ENCODE peak calls at places on chromosome 11, in nine cellular contexts. R, U, N, W, G, M, J, E and Q are unnamed samples.

GRCh38 chr11:34345991-34346480 is 11.8 kb downstream of the ABTB2 start:
- DNase-seq in R (no peak), U (no peak), N (no peak), W (no peak), G (no peak), M (no peak), J (no peak), E (peak), Q (peak)

GRCh38 chr11:95567685-95568084 is 221.9 kb downstream of the FAM76B start:
- DNase-seq in R (no peak), U (peak), N (no peak), W (no peak), G (no peak), M (no peak), J (no peak), E (no peak), Q (peak)

GRCh38 chr11:36427079-36427478 is 83.0 kb downstream of the TRAF6 start:
- DNase-seq in R (no peak), U (no peak), N (no peak), W (no peak), G (no peak), M (no peak), J (no peak), E (no peak), Q (no peak)

GRCh38 chr11:73399159-73400090 is 23.2 kb downstream of the RELT start:
- DNase-seq in R (no peak), U (no peak), N (no peak), W (no peak), G (no peak), M (no peak), J (no peak), E (peak), Q (no peak)

GRCh38 chr11:124086447-124086846 is 28.8 kb upstream of the VWA5A start:
- DNase-seq in R (peak), U (no peak), N (no peak), W (no peak), G (peak), M (no peak), J (peak), E (no peak), Q (peak)

GRCh38 chr11:76543006-76543703 is 98.3 kb downstream of the EMSY start:
- DNase-seq in R (no peak), U (no peak), N (no peak), W (no peak), G (no peak), M (no peak), J (no peak), E (no peak), Q (no peak)

GRCh38 chr11:13160745-13161144 is 116.8 kb upstream of the BMAL1 start:
- DNase-seq in R (no peak), U (no peak), N (no peak), W (no peak), G (no peak), M (peak), J (no peak), E (no peak), Q (no peak)

GRCh38 chr11:88979641-88980040 is 86.1 kb downstream of the GRM5 start:
- DNase-seq in R (no peak), U (no peak), N (no peak), W (no peak), G (no peak), M (no peak), J (no peak), E (no peak), Q (peak)

GRCh38 chr11:122317337-122317736 is 201.3 kb upstream of the BLID start:
- DNase-seq in R (no peak), U (peak), N (no peak), W (no peak), G (no peak), M (no peak), J (peak), E (peak), Q (peak)

GRCh38 chr11:130179396-130180306 is 20.1 kb downstream of the ST14 start:
- DNase-seq in R (no peak), U (no peak), N (no peak), W (no peak), G (peak), M (no peak), J (peak), E (no peak), Q (no peak)

GRCh38 chr11:105862736-105863367 is 159.2 kb downstream of the MSANTD4 start:
- DNase-seq in R (peak), U (peak), N (no peak), W (no peak), G (no peak), M (peak), J (peak), E (peak), Q (peak)

GRCh38 chr11:8948901-8949300 is 6.1 kb upstream of the ASCL3 start:
- DNase-seq in R (no peak), U (no peak), N (no peak), W (no peak), G (no peak), M (no peak), J (no peak), E (no peak), Q (no peak)

GRCh38 chr11:103681855-103682254 is 354.6 kb upstream of the DDI1 start:
- DNase-seq in R (no peak), U (no peak), N (no peak), W (no peak), G (no peak), M (no peak), J (no peak), E (no peak), Q (no peak)

GRCh38 chr11:72641900-72642814 is 32.1 kb downstream of the PDE2A start:
- DNase-seq in R (peak), U (peak), N (no peak), W (peak), G (peak), M (no peak), J (peak), E (peak), Q (no peak)

GRCh38 chr11:15938983-15939382 is 417.4 kb downstream of the SOX6 start:
- DNase-seq in R (no peak), U (no peak), N (no peak), W (no peak), G (no peak), M (no peak), J (no peak), E (no peak), Q (no peak)

GRCh38 chr11:112292785-112293407 is 32.2 kb upstream of the PLET1 start:
- DNase-seq in R (no peak), U (peak), N (no peak), W (no peak), G (no peak), M (no peak), J (no peak), E (peak), Q (peak)

GRCh38 chr11:108025387-108026080 is 16.8 kb downstream of the CUL5 start:
- DNase-seq in R (no peak), U (no peak), N (no peak), W (no peak), G (no peak), M (peak), J (no peak), E (no peak), Q (peak)

GRCh38 chr11:129374081-129374992 is 1.3 kb upstream of the BARX2 start:
- DNase-seq in R (peak), U (no peak), N (no peak), W (no peak), G (peak), M (no peak), J (no peak), E (no peak), Q (no peak)

GRCh38 chr11:96620464-96621044 is 230.7 kb downstream of the JRKL start:
- DNase-seq in R (no peak), U (no peak), N (no peak), W (no peak), G (no peak), M (no peak), J (no peak), E (no peak), Q (peak)

GRCh38 chr11:65789230-65790103 is 2.6 kb downstream of the OVOL1 start:
- DNase-seq in R (no peak), U (no peak), N (no peak), W (no peak), G (no peak), M (no peak), J (no peak), E (no peak), Q (no peak)

GRCh38 chr11:106249857-106250256 is 172.4 kb downstream of the AASDHPPT start:
- DNase-seq in R (no peak), U (no peak), N (no peak), W (no peak), G (peak), M (no peak), J (peak), E (peak), Q (peak)

GRCh38 chr11:19832166-19832750 is 119.6 kb downstream of the NAV2 start:
- DNase-seq in R (no peak), U (no peak), N (no peak), W (no peak), G (no peak), M (no peak), J (no peak), E (no peak), Q (no peak)

GRCh38 chr11:119896387-119897045 is 167.5 kb upstream of the NECTIN1 start:
- DNase-seq in R (no peak), U (no peak), N (no peak), W (no peak), G (no peak), M (peak), J (no peak), E (no peak), Q (no peak)

GRCh38 chr11:73576226-73576625 is 21.7 kb downstream of the FAM168A start:
- DNase-seq in R (no peak), U (no peak), N (no peak), W (no peak), G (no peak), M (no peak), J (no peak), E (no peak), Q (no peak)

GRCh38 chr11:74321487-74322188 is 10.2 kb upstream of the P4HA3 start:
- DNase-seq in R (peak), U (peak), N (no peak), W (no peak), G (peak), M (peak), J (peak), E (peak), Q (peak)

GRCh38 chr11:5288108-5288911 is 13.4 kb downstream of the OR51B4 start:
- DNase-seq in R (no peak), U (peak), N (no peak), W (no peak), G (no peak), M (no peak), J (peak), E (peak), Q (peak)

GRCh38 chr11:11284481-11284880 is 68.6 kb downstream of the CSNK2A3 start:
- DNase-seq in R (no peak), U (no peak), N (no peak), W (no peak), G (no peak), M (no peak), J (no peak), E (no peak), Q (no peak)

GRCh38 chr11:8679006-8679405 is 3.5 kb downstream of the TRIM66 start:
- DNase-seq in R (no peak), U (no peak), N (no peak), W (no peak), G (no peak), M (no peak), J (peak), E (no peak), Q (no peak)

GRCh38 chr11:40094954-40095353 is 1364.5 kb downstream of the LRRC4C start:
- DNase-seq in R (no peak), U (no peak), N (no peak), W (no peak), G (no peak), M (no peak), J (peak), E (no peak), Q (no peak)

GRCh38 chr11:70661763-70662501 is 263.6 kb downstream of the CTTN start:
- DNase-seq in R (no peak), U (peak), N (no peak), W (no peak), G (no peak), M (no peak), J (no peak), E (no peak), Q (no peak)

GRCh38 chr11:65591939-65592814 is 3.4 kb downstream of the KCNK7 start:
- DNase-seq in R (no peak), U (peak), N (no peak), W (no peak), G (peak), M (no peak), J (peak), E (no peak), Q (peak)

GRCh38 chr11:64759722-64760719 is at the start of gene PYGM:
- DNase-seq in R (no peak), U (no peak), N (no peak), W (no peak), G (no peak), M (no peak), J (peak), E (peak), Q (peak)

GRCh38 chr11:1826552-1827094 is 8.2 kb upstream of the SYT8 start:
- DNase-seq in R (no peak), U (peak), N (no peak), W (no peak), G (peak), M (no peak), J (no peak), E (peak), Q (peak)

GRCh38 chr11:79363861-79364378 is 76.9 kb downstream of the TENM4 start:
- DNase-seq in R (no peak), U (no peak), N (no peak), W (no peak), G (no peak), M (no peak), J (no peak), E (no peak), Q (no peak)